ENCODE peak calls at places on chromosomes 4 and X, in four cellular contexts. Z is stimulated activated naive CD8-positive, alpha-beta T cell treated with anti-CD3 and anti-CD28 coated beads, Interleukin-15, Interleukin-2, amounts not matched to agents 100 U/mL and 50 U/mL, for 24 hours; A is fibroblast of lung; U is caudate nucleus. F is an unnamed sample.

GRCh38 chr4:145487626-145488025 is 6.0 kb downstream of the SMAD1 start:
- DNase-seq in Z (no peak), A (no peak), U (no peak), F (peak)

GRCh38 chr4:41281038-41281634 is 24.4 kb downstream of the UCHL1 start:
- DNase-seq in Z (peak), A (peak), U (peak), F (peak)

GRCh38 chrX:48531359-48531954 is 8.1 kb upstream of the TBC1D25 start:
- DNase-seq in Z (no peak), A (peak), U (no peak), F (peak)

GRCh38 chrX:123731258-123731986 is 1.4 kb downstream of the THOC2 start:
- DNase-seq in Z (peak), A (peak), U (peak), F (peak)

GRCh38 chr4:7785017-7785416 is 154.6 kb downstream of the AFAP1 start:
- DNase-seq in Z (no peak), A (no peak), U (no peak), F (peak)

GRCh38 chr4:77074961-77075855 is 581 bp downstream of the CCNI start:
- DNase-seq in Z (peak), A (peak), U (peak), F (peak)

GRCh38 chr4:154559141-154559841 is 3.5 kb upstream of the FGB start:
- DNase-seq in Z (no peak), A (peak), U (no peak), F (no peak)

GRCh38 chrX:65586491-65586890 is 51.9 kb upstream of the LAS1L start:
- DNase-seq in Z (no peak), A (no peak), U (no peak), F (no peak)

GRCh38 chr4:76803522-76803921 is 94.4 kb downstream of the SOWAHB start:
- DNase-seq in Z (no peak), A (peak), U (no peak), F (no peak)

GRCh38 chrX:142089193-142089592 is 115.9 kb downstream of the MAGEC2 start:
- DNase-seq in Z (no peak), A (peak), U (peak), F (no peak)